ENCODE peak calls at places on chromosomes 6 and 20, in ten cellular contexts. K is HCT116; R is choroid plexus epithelial cell; A is WERI-Rb-1; V is uterus; N is CD8-positive, alpha-beta T cell; Z is cardiac fibroblast; U is right atrium auricular region; B is K562; G is psoas muscle. F is an unnamed sample.

GRCh38 chr6:29850011-29850553 is 22.5 kb downstream of the HLA-G start:
- DNase-seq in V (no peak), N (no peak), R (no peak), A (no peak), K (no peak), Z (peak), G (no peak), U (no peak), B (peak), F (no peak)

GRCh38 chr20:50510706-50511401 is 671 bp downstream of the PTPN1 start:
- DNase-seq in U (no peak), R (no peak), V (peak), A (no peak), K (no peak), Z (no peak), B (peak), N (no peak), G (peak), F (peak)

GRCh38 chr6:160949531-160949930 is 42.0 kb upstream of the MAP3K4 start:
- DNase-seq in B (no peak), R (no peak), G (no peak), K (no peak), N (no peak), V (no peak), U (no peak), Z (no peak), A (no peak), F (no peak)

GRCh38 chr6:158660331-158660730 is 10.5 kb downstream of the SYTL3 start:
- DNase-seq in U (no peak), G (no peak), A (peak), N (peak), B (peak), Z (no peak), V (no peak), R (peak), K (no peak), F (no peak)

GRCh38 chr20:31633339-31633914 is 4.3 kb upstream of the COX4I2 start:
- DNase-seq in Z (no peak), V (no peak), A (no peak), R (no peak), N (no peak), G (no peak), K (no peak), U (no peak), B (peak), F (no peak)

GRCh38 chr6:139583420-139583819 is 209.0 kb upstream of the CITED2 start:
- DNase-seq in G (no peak), U (no peak), K (no peak), A (no peak), V (no peak), B (no peak), N (no peak), Z (peak), R (peak), F (no peak)

GRCh38 chr20:24993337-24994185 is 1.0 kb upstream of the APMAP start:
- DNase-seq in V (no peak), Z (peak), A (peak), G (no peak), K (no peak), N (no peak), R (peak), U (peak), B (no peak), F (no peak)

GRCh38 chr6:16174368-16175078 is 45.6 kb downstream of the MYLIP start:
- DNase-seq in K (no peak), R (no peak), N (no peak), B (no peak), U (no peak), A (no peak), V (no peak), G (no peak), Z (no peak), F (no peak)

GRCh38 chr6:37033255-37033654 is 27.8 kb downstream of the FGD2 start:
- DNase-seq in U (no peak), R (no peak), B (peak), V (no peak), Z (peak), G (no peak), N (no peak), K (no peak), A (no peak), F (no peak)

GRCh38 chr20:2005359-2005758 is 11.5 kb upstream of the PDYN start:
- DNase-seq in V (no peak), G (no peak), B (no peak), N (no peak), K (no peak), Z (peak), A (no peak), R (no peak), U (no peak), F (no peak)

GRCh38 chr6:11198663-11199603 is 33.5 kb downstream of the NEDD9 start:
- DNase-seq in V (no peak), R (no peak), Z (no peak), B (no peak), U (no peak), N (no peak), G (no peak), A (no peak), K (no peak), F (no peak)

GRCh38 chr6:142737368-142738060 is 207.5 kb downstream of the HIVEP2 start:
- DNase-seq in A (no peak), G (no peak), K (peak), N (no peak), B (no peak), Z (peak), R (peak), V (no peak), U (no peak), F (no peak)

GRCh38 chr6:15408758-15409157 is 162.9 kb downstream of the JARID2 start:
- DNase-seq in U (no peak), K (no peak), V (no peak), Z (no peak), B (no peak), R (no peak), A (no peak), G (no peak), N (no peak), F (no peak)

GRCh38 chr20:47146703-47147102 is 209.8 kb downstream of the ZMYND8 start:
- DNase-seq in G (no peak), V (no peak), B (no peak), N (no peak), K (no peak), A (no peak), U (no peak), Z (peak), R (peak), F (no peak)

GRCh38 chr20:23612385-23612784 is 6.7 kb upstream of the CST9 start:
- DNase-seq in B (no peak), U (no peak), G (no peak), N (no peak), A (no peak), V (no peak), Z (no peak), R (no peak), K (no peak), F (no peak)

GRCh38 chr6:149031545-149032317 is 284.9 kb downstream of the UST start:
- DNase-seq in K (peak), U (no peak), V (peak), N (no peak), B (no peak), A (no peak), R (peak), G (no peak), Z (peak), F (no peak)

GRCh38 chr6:75130784-75131183 is 75.1 kb downstream of the COL12A1 start:
- DNase-seq in G (no peak), U (no peak), B (no peak), K (no peak), A (no peak), N (no peak), V (no peak), R (peak), Z (peak), F (no peak)

GRCh38 chr20:41330343-41330720 is 10.3 kb upstream of the LPIN3 start:
- DNase-seq in K (no peak), Z (peak), V (no peak), B (no peak), U (no peak), A (no peak), G (no peak), R (peak), N (no peak), F (no peak)

GRCh38 chr6:11804135-11804534 is 25.5 kb upstream of the ADTRP start:
- DNase-seq in B (no peak), R (no peak), G (no peak), V (no peak), A (no peak), N (no peak), U (no peak), K (no peak), Z (no peak), F (no peak)

GRCh38 chr6:159134701-159135364 is 34.4 kb upstream of the FNDC1 start:
- DNase-seq in G (peak), Z (peak), K (peak), R (peak), U (peak), B (peak), A (peak), N (peak), V (peak), F (no peak)

GRCh38 chr6:40706222-40706621 is 119.1 kb upstream of the LRFN2 start:
- DNase-seq in Z (no peak), G (no peak), A (no peak), B (no peak), V (no peak), N (no peak), U (no peak), K (no peak), R (no peak), F (no peak)

GRCh38 chr6:144217264-144217663 is 66.9 kb downstream of the STX11 start:
- DNase-seq in R (no peak), B (no peak), G (no peak), K (no peak), V (no peak), N (no peak), U (no peak), Z (peak), A (no peak), F (no peak)

GRCh38 chr20:40433341-40433861 is 255.6 kb downstream of the MAFB start:
- DNase-seq in N (no peak), G (no peak), A (no peak), Z (no peak), K (no peak), B (no peak), R (no peak), U (no peak), V (no peak), F (no peak)

GRCh38 chr6:126356526-126356925 is 16.6 kb downstream of the CENPW start:
- DNase-seq in A (no peak), R (no peak), U (no peak), N (no peak), Z (no peak), B (no peak), G (no peak), V (no peak), K (no peak), F (no peak)

GRCh38 chr20:51526754-51527153 is 15.8 kb downstream of the NFATC2 start:
- DNase-seq in Z (no peak), U (no peak), K (no peak), A (no peak), G (no peak), R (no peak), N (no peak), B (no peak), V (no peak), F (no peak)

GRCh38 chr20:46308258-46309157 is at the start of gene CDH22:
- DNase-seq in U (no peak), V (no peak), Z (peak), R (peak), A (peak), N (no peak), K (peak), G (peak), B (peak), F (no peak)

GRCh38 chr6:40328988-40329545 is 258.1 kb downstream of the LRFN2 start:
- DNase-seq in G (no peak), R (no peak), V (no peak), K (no peak), N (no peak), A (peak), B (no peak), Z (no peak), U (no peak), F (no peak)

DNA sequence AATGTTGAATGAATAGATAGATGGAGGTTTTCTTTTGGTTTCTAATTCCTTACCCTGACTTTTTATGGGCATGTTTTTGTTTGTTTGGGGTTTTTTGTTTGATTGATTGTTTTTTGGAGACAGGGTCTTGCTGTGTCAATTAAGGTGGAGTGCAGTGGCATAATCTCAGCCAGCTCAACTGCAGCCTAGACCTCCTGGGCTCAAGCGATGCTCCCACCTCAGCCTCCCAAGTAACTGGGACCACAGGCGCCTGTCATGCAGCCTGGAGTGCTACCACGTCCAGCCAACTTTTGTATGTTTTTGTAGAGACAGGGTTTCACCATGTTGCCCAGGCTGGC is 1.5 kb upstream of the NUDT3 start:
- DNase-seq in K (no peak), V (no peak), A (no peak), G (no peak), U (no peak), Z (no peak), N (no peak), R (no peak), B (no peak), F (no peak)
- H3K4me3 ChIP-seq in K (no peak), V (no peak), A (no peak), G (peak), U (no peak), Z (no peak), N (no peak), R (no peak), B (no peak), F (no peak)

GRCh38 chr6:123316733-123317323 is 319.9 kb downstream of the TRDN start:
- DNase-seq in U (no peak), B (peak), V (no peak), Z (peak), N (no peak), K (no peak), G (no peak), R (peak), A (no peak), F (no peak)
- TF ChIP-seq CTCF in U (peak), B (peak), V (no peak), Z (peak), N (peak), K (peak), G (peak), R (peak), A (no peak), F (peak)

DNA sequence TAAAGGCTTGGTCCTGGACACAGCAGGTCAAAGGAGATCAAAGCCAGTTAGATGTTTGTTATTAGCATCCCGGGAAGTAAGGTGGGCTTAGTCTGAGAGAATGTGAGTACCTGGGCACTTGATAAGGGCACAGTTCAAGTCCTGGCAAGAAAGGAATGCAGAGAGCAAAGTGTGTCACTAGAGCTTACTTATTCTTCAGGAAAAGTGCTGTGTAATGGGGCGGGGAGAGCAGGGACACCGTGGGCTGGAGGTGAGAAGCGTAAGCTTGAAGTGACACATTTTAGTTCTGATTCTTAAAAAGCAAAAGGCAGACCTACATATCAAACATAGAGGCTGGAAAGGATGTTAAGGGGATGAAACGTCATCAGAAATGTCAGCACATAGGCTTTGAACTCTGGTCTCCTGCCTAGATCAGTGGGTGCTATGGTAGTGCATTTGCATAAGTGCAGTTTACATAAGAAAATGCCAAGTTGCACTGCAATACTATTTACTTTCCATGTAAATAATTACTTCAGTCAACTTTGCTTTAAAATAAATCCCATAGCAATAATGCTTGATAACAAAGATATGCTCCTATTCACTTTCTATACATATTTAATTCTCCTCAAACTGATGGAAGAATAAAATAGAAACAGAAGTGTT is 2.6 kb downstream of the SAMD5 start:
- DNase-seq in V (no peak), Z (no peak), K (no peak), A (no peak), G (no peak), N (no peak), R (no peak), U (no peak), B (peak), F (no peak)
- H3K4me3 ChIP-seq in V (no peak), Z (no peak), K (no peak), A (no peak), G (no peak), N (no peak), R (no peak), U (no peak), B (no peak), F (peak)

GRCh38 chr6:109184638-109185037 is 89.3 kb downstream of the CEP57L1 start:
- DNase-seq in B (no peak), U (no peak), K (no peak), G (no peak), V (no peak), R (no peak), Z (no peak), N (no peak), A (no peak), F (no peak)

GRCh38 chr6:109182590-109182989 is 87.3 kb downstream of the CEP57L1 start:
- DNase-seq in B (no peak), K (no peak), N (no peak), R (no peak), G (no peak), V (no peak), U (no peak), Z (no peak), A (no peak), F (no peak)

GRCh38 chr6:109186012-109186411 is 90.7 kb downstream of the CEP57L1 start:
- DNase-seq in N (no peak), B (peak), R (no peak), G (no peak), K (no peak), A (no peak), V (no peak), Z (no peak), U (no peak), F (no peak)

GRCh38 chr6:109179507-109179906 is 84.2 kb downstream of the CEP57L1 start:
- DNase-seq in Z (no peak), G (no peak), K (no peak), N (no peak), V (no peak), A (no peak), B (no peak), U (no peak), R (no peak), F (no peak)

DNA sequence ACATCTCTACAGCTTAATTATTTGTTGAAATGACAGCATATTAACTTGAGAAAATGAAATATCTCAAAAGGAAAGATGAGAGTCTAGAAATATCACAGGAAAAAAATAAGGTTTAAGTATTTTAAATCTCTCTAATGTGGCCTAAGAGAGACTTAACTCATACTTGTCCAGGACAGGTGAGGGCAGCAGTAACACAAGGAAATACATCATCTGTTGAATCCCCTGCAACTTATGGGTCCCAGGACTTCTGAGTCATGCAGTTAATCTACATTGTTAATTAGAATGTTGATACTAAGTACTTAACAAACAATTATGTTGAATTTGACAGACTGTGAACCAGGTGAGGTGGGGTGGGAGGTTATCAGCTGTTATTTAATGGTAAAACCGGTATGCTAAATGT is 87.8 kb downstream of the CEP57L1 start:
- DNase-seq in K (no peak), U (no peak), G (no peak), Z (no peak), B (peak), V (no peak), R (no peak), N (no peak), A (no peak), F (no peak)
- TF ChIP-seq CTCF in K (peak), U (no peak), G (no peak), Z (no peak), B (peak), V (no peak), R (no peak), N (no peak), A (no peak), F (no peak)

GRCh38 chr6:1313755-1314503 is 2.0 kb downstream of the FOXQ1 start:
- DNase-seq in K (peak), V (no peak), G (no peak), A (peak), B (no peak), R (no peak), U (no peak), N (no peak), Z (no peak), F (peak)
- H3K4me3 ChIP-seq in K (peak), V (no peak), G (no peak), A (peak), B (no peak), R (no peak), U (no peak), N (no peak), Z (no peak), F (peak)

GRCh38 chr6:9417400-9417799 is 982.1 kb upstream of the SLC35B3 start:
- DNase-seq in A (no peak), U (no peak), R (no peak), V (no peak), Z (no peak), G (no peak), B (no peak), K (no peak), N (no peak), F (no peak)

GRCh38 chr6:9408718-9409117 is 973.4 kb upstream of the SLC35B3 start:
- DNase-seq in B (no peak), V (no peak), U (no peak), R (no peak), G (no peak), A (no peak), N (no peak), K (no peak), Z (no peak), F (no peak)

GRCh38 chr6:9409126-9409525 is 973.8 kb upstream of the SLC35B3 start:
- DNase-seq in R (no peak), V (no peak), B (no peak), K (no peak), A (no peak), U (no peak), Z (no peak), N (no peak), G (no peak), F (no peak)

GRCh38 chr6:9412951-9413559 is 977.7 kb upstream of the SLC35B3 start:
- DNase-seq in B (peak), N (no peak), K (peak), Z (peak), U (no peak), A (peak), G (peak), R (peak), V (no peak), F (no peak)
- TF ChIP-seq CTCF in B (peak), N (no peak), K (peak), Z (peak), U (peak), A (peak), G (peak), R (peak), V (no peak), F (peak)

GRCh38 chr6:79813143-79813542 is 134.2 kb downstream of the ELOVL4 start:
- DNase-seq in A (no peak), G (no peak), V (no peak), B (no peak), N (no peak), Z (no peak), U (no peak), K (no peak), R (no peak), F (no peak)

GRCh38 chr6:79808846-79809245 is 138.5 kb downstream of the ELOVL4 start:
- DNase-seq in A (no peak), V (no peak), Z (no peak), K (no peak), R (peak), B (no peak), U (no peak), G (no peak), N (no peak), F (no peak)

GRCh38 chr6:79812195-79812594 is 135.2 kb downstream of the ELOVL4 start:
- DNase-seq in A (peak), K (no peak), V (no peak), B (no peak), U (no peak), Z (no peak), G (no peak), R (no peak), N (no peak), F (no peak)

GRCh38 chr6:79810878-79811277 is 136.5 kb downstream of the ELOVL4 start:
- DNase-seq in B (no peak), K (no peak), Z (no peak), R (no peak), A (peak), V (no peak), G (no peak), U (no peak), N (no peak), F (no peak)

GRCh38 chr6:79810153-79810806 is 137.1 kb downstream of the ELOVL4 start:
- DNase-seq in G (no peak), U (no peak), A (peak), Z (no peak), K (no peak), B (no peak), R (peak), N (no peak), V (no peak), F (no peak)
- H3K4me3 ChIP-seq in G (no peak), U (no peak), A (peak), Z (no peak), K (no peak), B (no peak), R (no peak), N (no peak), V (no peak), F (no peak)

DNA sequence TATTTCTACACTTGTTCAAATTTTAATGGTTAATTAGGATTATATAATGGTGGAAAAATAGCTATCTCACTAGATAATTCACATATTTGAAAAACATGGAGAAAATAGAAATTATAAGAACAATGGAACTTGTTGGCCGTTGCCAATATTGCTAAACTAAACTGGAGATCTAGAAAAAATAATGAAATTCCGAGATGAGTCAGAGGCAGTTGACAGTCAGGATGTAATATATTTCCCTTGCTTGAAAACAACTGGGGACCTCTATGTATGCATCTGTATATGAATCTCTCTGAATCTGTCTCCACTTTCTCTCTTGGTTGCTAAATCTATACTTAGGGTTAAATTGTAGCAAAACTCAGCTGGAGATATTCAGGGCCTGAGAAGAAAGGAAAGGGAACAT is 1108.2 kb upstream of the GJE1 start:
- DNase-seq in Z (peak), A (no peak), U (no peak), G (no peak), R (peak), V (no peak), N (no peak), K (no peak), B (no peak), F (no peak)
- TF ChIP-seq CTCF in Z (no peak), A (no peak), U (no peak), G (no peak), R (no peak), V (no peak), N (no peak), K (no peak), B (no peak), F (no peak)

F was measured in upper lobe of right lung.